ENCODE peak calls at places on chromosomes 6 and 20, in six cellular contexts. K, N, G, Y, P and X are unnamed samples.

GRCh38 chr6:9659848-9660247 is 755.0 kb downstream of the TFAP2A start:
- DNase-seq in P (no peak), N (no peak), G (no peak), K (no peak), Y (no peak), X (peak)

GRCh38 chr20:9506337-9506821 is 8.0 kb upstream of the LAMP5 start:
- DNase-seq in K (no peak), G (no peak), Y (no peak), N (no peak), P (no peak), X (no peak)

GRCh38 chr6:44219053-44219814 is 2.5 kb downstream of the MYMX start:
- DNase-seq in N (peak), K (peak), Y (peak), P (peak), G (no peak), X (no peak)

GRCh38 chr20:22663528-22664025 is 79.2 kb upstream of the FOXA2 start:
- DNase-seq in Y (no peak), P (no peak), K (no peak), N (no peak), G (peak), X (no peak)

GRCh38 chr6:33280539-33280938 is 3.6 kb downstream of the B3GALT4 start:
- DNase-seq in P (no peak), G (no peak), Y (no peak), K (no peak), N (no peak), X (no peak)

GRCh38 chr20:43839793-43840199 is 74.9 kb upstream of the TOX2 start:
- DNase-seq in N (no peak), Y (no peak), K (no peak), P (no peak), G (no peak), X (no peak)

GRCh38 chr6:108789475-108789874 is 58.7 kb upstream of the ARMC2 start:
- DNase-seq in Y (no peak), G (no peak), K (no peak), N (no peak), P (no peak), X (no peak)

GRCh38 chr6:73169111-73169510 is 56.2 kb downstream of the KHDC1L start:
- DNase-seq in Y (no peak), K (no peak), P (no peak), G (no peak), N (no peak), X (no peak)

GRCh38 chr6:34172961-34173775 is 27.3 kb upstream of the GRM4 start:
- DNase-seq in K (no peak), P (no peak), Y (peak), G (no peak), N (peak), X (no peak)

GRCh38 chr20:54100563-54100962 is 30.2 kb upstream of the BCAS1 start:
- DNase-seq in G (no peak), Y (no peak), P (no peak), K (no peak), N (no peak), X (no peak)

GRCh38 chr6:43972915-43973304 is 154.3 kb downstream of the MRPL14 start:
- DNase-seq in P (peak), K (peak), G (no peak), Y (peak), N (peak), X (no peak)

GRCh38 chr6:144349690-144350132 is 64.6 kb downstream of the UTRN start:
- DNase-seq in N (no peak), G (no peak), P (no peak), Y (no peak), K (no peak), X (peak)

GRCh38 chr6:31776563-31776960 is 566 bp downstream of the VWA7 start:
- DNase-seq in N (no peak), K (no peak), P (no peak), G (no peak), Y (no peak), X (no peak)

GRCh38 chr6:25027221-25027916 is 91.6 kb upstream of the RIPOR2 start:
- DNase-seq in K (peak), P (peak), Y (peak), N (no peak), G (no peak), X (no peak)

GRCh38 chr6:159117031-159117430 is 52.2 kb upstream of the FNDC1 start:
- DNase-seq in Y (no peak), N (no peak), K (no peak), P (no peak), G (no peak), X (no peak)

GRCh38 chr6:31952140-31952805 is 6.4 kb downstream of the CFB start:
- DNase-seq in G (peak), N (peak), Y (peak), P (peak), K (peak), X (no peak)

GRCh38 chr20:63696311-63696627 is 183 bp upstream of the TNFRSF6B start:
- DNase-seq in G (no peak), P (no peak), Y (no peak), K (no peak), N (no peak), X (peak)

GRCh38 chr6:170146640-170147039 is 144.2 kb downstream of the DLL1 start:
- DNase-seq in G (no peak), Y (no peak), K (no peak), N (no peak), P (no peak), X (no peak)

GRCh38 chr6:99745651-99746050 is 139.0 kb downstream of the PRDM13 start:
- DNase-seq in Y (no peak), G (no peak), N (no peak), P (no peak), K (no peak), X (no peak)

GRCh38 chr6:8389034-8389818 is 46.1 kb downstream of the SLC35B3 start:
- DNase-seq in P (no peak), Y (no peak), G (no peak), K (no peak), N (no peak), X (no peak)

GRCh38 chr6:156268849-156269248 is 508.3 kb upstream of the ARID1B start:
- DNase-seq in G (no peak), N (no peak), Y (no peak), P (no peak), K (no peak), X (no peak)

GRCh38 chr6:132669690-132670291 is 10.8 kb upstream of the TAAR1 start:
- DNase-seq in Y (no peak), N (no peak), P (no peak), K (no peak), G (no peak), X (no peak)

GRCh38 chr6:168060521-168060931 is 18.5 kb downstream of the FRMD1 start:
- DNase-seq in Y (peak), N (no peak), K (peak), P (no peak), G (peak), X (no peak)

GRCh38 chr6:24692415-24692814 is 25.5 kb downstream of the ACOT13 start:
- DNase-seq in N (no peak), P (no peak), G (no peak), Y (no peak), K (no peak), X (no peak)

GRCh38 chr6:111231078-111231435 is 143.8 kb downstream of the SLC16A10 start:
- DNase-seq in P (no peak), Y (no peak), K (no peak), N (no peak), G (no peak), X (no peak)

GRCh38 chr20:15061955-15062354 is 724.5 kb upstream of the FLRT3 start:
- DNase-seq in K (no peak), G (no peak), P (no peak), Y (no peak), N (no peak), X (no peak)

DNA sequence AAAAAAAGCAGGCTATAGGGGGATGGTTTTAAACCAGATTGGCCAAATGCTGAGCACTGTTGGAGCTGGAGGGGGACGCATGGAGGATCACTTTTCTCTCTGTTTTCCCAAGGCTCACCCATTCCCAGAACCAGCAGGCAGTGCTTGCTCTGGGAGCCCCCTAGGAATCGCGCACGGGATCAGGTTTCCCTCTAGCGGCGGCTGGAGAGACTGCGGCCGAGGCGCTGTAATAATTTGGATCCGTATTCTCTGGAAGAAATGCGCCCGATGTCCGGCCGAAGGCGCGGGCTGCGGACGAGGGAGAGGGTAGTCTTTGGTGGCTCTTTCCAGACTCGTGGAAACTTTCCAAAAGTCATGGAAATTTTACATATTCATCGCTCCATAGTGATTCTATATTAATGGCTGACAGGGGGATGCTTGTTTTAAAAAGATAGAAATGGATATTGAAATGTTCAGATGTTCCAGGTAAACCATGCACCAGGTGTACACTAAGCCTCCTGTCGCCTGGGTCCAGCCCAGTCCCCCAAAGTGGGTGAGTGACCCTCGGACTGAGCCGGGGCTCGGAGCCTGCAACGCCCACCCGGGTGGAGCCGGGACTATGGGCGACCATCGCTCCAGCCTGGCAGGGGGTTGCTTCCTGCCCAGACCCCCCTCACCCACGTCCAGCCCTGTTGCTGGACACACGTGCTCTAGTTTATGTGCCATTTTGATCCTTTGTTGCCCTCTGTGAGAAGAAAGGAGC is 78.7 kb upstream of the PHACTR3 start:
- DNase-seq in N (no peak), G (peak), P (peak), K (peak), Y (peak), X (no peak)
- H3K4me3 ChIP-seq in N (no peak), G (no peak), P (no peak), K (no peak), Y (no peak), X (no peak)

DNA sequence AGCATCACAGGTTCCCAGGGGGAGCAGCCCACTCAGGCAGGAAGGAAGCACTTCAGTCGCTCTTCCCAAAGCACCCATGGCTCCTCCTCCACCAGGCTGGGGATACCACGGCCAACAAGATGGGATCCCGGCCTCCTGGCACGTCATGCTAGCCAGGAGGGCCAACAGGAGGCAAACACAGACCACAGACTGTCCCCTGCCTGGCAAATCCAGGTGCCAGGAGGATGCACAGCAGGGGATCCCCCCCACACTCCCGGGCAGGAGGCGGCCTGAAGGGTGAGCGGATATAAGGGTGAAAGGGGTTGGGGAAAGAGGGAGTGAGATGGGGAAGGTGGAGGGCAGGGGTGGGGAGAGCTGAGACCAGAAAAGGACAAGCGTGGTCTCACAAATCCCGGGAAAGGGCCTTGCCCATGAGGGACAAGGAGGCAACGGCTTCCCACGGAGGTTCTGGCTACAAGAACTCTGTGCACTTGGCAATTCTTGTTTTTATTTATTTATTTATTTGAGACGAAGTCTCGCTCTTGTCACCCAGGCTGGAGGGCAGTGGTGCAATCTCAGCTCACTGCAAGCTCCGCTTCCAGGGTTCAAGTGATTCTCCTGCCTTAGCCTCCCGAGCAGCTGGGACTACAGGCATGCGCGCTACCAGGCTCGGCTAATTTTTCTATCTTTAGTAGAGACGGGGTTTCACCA is 7.2 kb downstream of the PXDC1 start:
- DNase-seq in N (no peak), G (no peak), K (no peak), Y (peak), P (no peak), X (no peak)
- H3K4me3 ChIP-seq in N (peak), G (no peak), K (no peak), Y (no peak), P (no peak), X (no peak)

GRCh38 chr6:106101466-106101865 is 15.3 kb downstream of the PRDM1 start:
- DNase-seq in Y (no peak), N (no peak), G (no peak), P (no peak), K (no peak), X (no peak)

GRCh38 chr6:106098383-106099234 is 12.5 kb downstream of the PRDM1 start:
- DNase-seq in K (peak), N (peak), Y (peak), G (no peak), P (peak), X (no peak)

GRCh38 chr6:106100755-106101154 is 14.6 kb downstream of the PRDM1 start:
- DNase-seq in K (no peak), G (no peak), N (no peak), P (no peak), Y (no peak), X (no peak)

GRCh38 chr6:106097368-106098231 is 11.5 kb downstream of the PRDM1 start:
- DNase-seq in N (no peak), K (no peak), P (no peak), G (no peak), Y (peak), X (peak)

DNA sequence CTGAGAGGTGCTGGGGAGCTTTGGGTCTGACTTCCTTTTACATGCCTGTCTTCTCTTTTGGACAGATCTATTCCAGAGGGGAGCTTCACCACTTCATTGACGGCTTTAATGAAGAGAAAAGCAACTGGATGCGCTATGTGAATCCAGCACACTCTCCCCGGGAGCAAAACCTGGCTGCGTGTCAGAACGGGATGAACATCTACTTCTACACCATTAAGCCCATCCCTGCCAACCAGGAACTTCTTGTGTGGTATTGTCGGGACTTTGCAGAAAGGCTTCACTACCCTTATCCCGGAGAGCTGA is 13.1 kb downstream of the PRDM1 start:
- DNase-seq in G (no peak), N (no peak), K (no peak), P (no peak), Y (no peak), X (no peak)
- H3K4me3 ChIP-seq in G (no peak), N (peak), K (peak), P (peak), Y (peak), X (no peak)

GRCh38 chr20:1388706-1389483 is 4.0 kb downstream of the FKBP1A start:
- DNase-seq in Y (no peak), G (no peak), N (no peak), K (no peak), P (no peak), X (peak)

GRCh38 chr20:1389703-1390385 is 3.0 kb downstream of the FKBP1A start:
- DNase-seq in K (no peak), G (no peak), P (peak), N (no peak), Y (no peak), X (no peak)

GRCh38 chr20:1392443-1392692 is 486 bp downstream of the FKBP1A start:
- DNase-seq in G (no peak), K (no peak), N (no peak), Y (no peak), P (no peak), X (no peak)

GRCh38 chr20:1391640-1392442 is 1.0 kb downstream of the FKBP1A start:
- DNase-seq in P (no peak), G (no peak), K (no peak), N (no peak), Y (no peak), X (no peak)

DNA sequence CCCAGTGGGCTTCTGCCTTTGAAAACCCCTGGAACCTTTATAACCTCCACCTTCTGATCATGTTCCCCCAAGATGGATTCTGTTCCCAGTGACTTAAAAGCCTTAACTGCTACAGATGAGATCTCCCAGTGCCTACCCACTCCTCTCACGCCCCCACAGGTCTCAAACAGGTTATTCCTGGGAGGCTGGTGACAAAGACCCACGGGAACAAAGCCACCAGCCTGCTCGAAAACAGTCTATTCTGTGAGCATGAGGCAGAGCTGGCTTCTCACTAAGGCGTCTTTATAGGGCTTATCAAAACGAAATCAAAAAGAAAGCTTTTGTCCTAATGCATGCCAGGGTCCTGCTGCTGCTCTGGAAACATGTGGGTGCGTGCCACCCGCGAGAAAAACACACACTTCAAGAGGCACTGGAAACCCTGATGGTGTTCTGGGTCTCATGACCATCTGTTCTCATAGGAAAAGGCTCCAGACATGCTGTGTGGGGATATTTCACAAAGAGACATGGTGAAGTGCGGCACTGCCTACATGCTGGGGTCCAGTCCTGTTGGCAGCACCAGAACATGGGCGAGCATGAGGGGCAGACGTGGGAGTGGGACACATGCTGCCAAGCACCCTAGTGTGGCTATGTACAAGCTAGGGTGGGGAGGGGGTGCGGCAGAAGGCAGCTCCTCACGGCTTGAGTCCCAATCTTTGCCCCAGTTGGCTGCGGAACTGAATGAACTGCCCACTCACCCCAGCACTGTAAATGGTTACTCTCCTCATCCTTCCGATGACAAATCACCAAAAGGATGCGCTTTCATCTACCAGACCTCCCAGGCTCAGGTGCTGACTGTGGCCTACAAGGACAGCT is 2.1 kb downstream of the FKBP1A start:
- DNase-seq in N (no peak), G (no peak), P (no peak), Y (no peak), K (no peak), X (no peak)
- H3K4me3 ChIP-seq in N (peak), G (no peak), P (peak), Y (peak), K (peak), X (peak)

DNA sequence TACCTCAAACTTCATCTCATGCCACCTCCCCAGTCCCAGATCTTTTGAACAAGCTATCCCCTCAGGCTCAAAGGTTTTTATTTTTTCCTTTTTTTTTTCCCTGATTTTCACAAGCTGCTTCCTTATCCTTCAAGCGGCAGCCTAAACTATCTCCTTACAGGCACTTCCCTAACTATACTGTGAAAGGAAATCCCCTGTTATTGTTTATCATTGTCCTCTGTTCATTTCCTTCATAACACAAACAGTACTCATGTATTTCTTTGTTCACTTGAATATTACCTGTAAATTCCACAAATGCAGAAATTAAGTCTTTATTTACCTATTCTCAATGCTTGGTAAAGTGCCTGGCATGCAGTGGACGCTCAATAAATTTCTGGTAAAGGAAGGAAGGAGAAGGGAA is 48.9 kb downstream of the ME1 start:
- DNase-seq in P (no peak), K (no peak), Y (no peak), G (no peak), N (no peak), X (no peak)
- H3K4me3 ChIP-seq in P (no peak), K (no peak), Y (no peak), G (no peak), N (peak), X (no peak)